ENCODE peak calls at places on chromosomes 1 and 21, in four cellular contexts. One of them, this sample, is unnamed. For H3K4me1, the result is how much of the 10 kb centered on the place peaks cover.

GRCh38 chr1:159879136-159879535 is 16.7 kb upstream of the VSIG8 start:
- DNase-seq in A673: no peak
- DNase-seq in CD8-positive, alpha-beta T cell: no peak
- DNase-seq in heart left ventricle: no peak
- DNase-seq in this sample: no peak

GRCh38 chr1:63843884-63844283 is 70.1 kb downstream of the ROR1 start:
- DNase-seq in A673: no peak
- DNase-seq in CD8-positive, alpha-beta T cell: no peak
- DNase-seq in heart left ventricle: no peak
- DNase-seq in this sample: peak

GRCh38 chr1:18903313-18903671 is 937 bp upstream of the ALDH4A1 start:
- DNase-seq in A673: no peak
- DNase-seq in CD8-positive, alpha-beta T cell: no peak
- DNase-seq in heart left ventricle: no peak
- DNase-seq in this sample: no peak

GRCh38 chr1:25022361-25023189 is 92.5 kb upstream of the RUNX3 start:
- DNase-seq in A673: peak
- DNase-seq in CD8-positive, alpha-beta T cell: peak
- DNase-seq in heart left ventricle: peak
- DNase-seq in this sample: peak

GRCh38 chr1:175089319-175089718 is 21.7 kb downstream of the TNN start:
- DNase-seq in A673: no peak
- DNase-seq in CD8-positive, alpha-beta T cell: no peak
- DNase-seq in heart left ventricle: no peak
- DNase-seq in this sample: no peak

GRCh38 chr1:17810668-17811067 is 55.5 kb downstream of the ACTL8 start:
- DNase-seq in A673: no peak
- DNase-seq in CD8-positive, alpha-beta T cell: no peak
- DNase-seq in heart left ventricle: no peak
- DNase-seq in this sample: no peak

GRCh38 chr1:210262897-210263272 is 30.3 kb downstream of the SERTAD4 start:
- DNase-seq in A673: no peak
- DNase-seq in CD8-positive, alpha-beta T cell: no peak
- DNase-seq in heart left ventricle: peak
- DNase-seq in this sample: no peak

GRCh38 chr1:162204129-162204882 is 134.8 kb downstream of the NOS1AP start:
- DNase-seq in A673: no peak
- DNase-seq in CD8-positive, alpha-beta T cell: no peak
- DNase-seq in heart left ventricle: no peak
- DNase-seq in this sample: no peak

GRCh38 chr1:53047737-53048344 is 14.2 kb upstream of the PODN start:
- DNase-seq in A673: peak
- DNase-seq in CD8-positive, alpha-beta T cell: no peak
- DNase-seq in heart left ventricle: no peak
- DNase-seq in this sample: no peak

GRCh38 chr1:182520746-182521145 is 68.3 kb downstream of the RNASEL start:
- DNase-seq in A673: no peak
- DNase-seq in CD8-positive, alpha-beta T cell: no peak
- DNase-seq in heart left ventricle: no peak
- DNase-seq in this sample: no peak

GRCh38 chr1:212583643-212584042 is 24.9 kb upstream of the ATF3 start:
- DNase-seq in A673: no peak
- DNase-seq in CD8-positive, alpha-beta T cell: no peak
- DNase-seq in heart left ventricle: no peak
- DNase-seq in this sample: no peak

GRCh38 chr1:9128161-9128519 is 762 bp downstream of the GPR157 start:
- DNase-seq in A673: no peak
- DNase-seq in CD8-positive, alpha-beta T cell: no peak
- DNase-seq in heart left ventricle: peak
- DNase-seq in this sample: peak

GRCh38 chr1:150484861-150485260 is 2.4 kb upstream of the TARS2 start:
- DNase-seq in A673: peak
- DNase-seq in CD8-positive, alpha-beta T cell: no peak
- DNase-seq in heart left ventricle: no peak
- DNase-seq in this sample: peak

GRCh38 chr1:151612506-151613274 is 840 bp downstream of the SNX27 start:
- DNase-seq in A673: peak
- DNase-seq in CD8-positive, alpha-beta T cell: no peak
- DNase-seq in heart left ventricle: peak
- DNase-seq in this sample: peak

GRCh38 chr1:21511579-21512522 is 2.6 kb downstream of the ALPL start:
- DNase-seq in A673: no peak
- DNase-seq in CD8-positive, alpha-beta T cell: no peak
- DNase-seq in heart left ventricle: peak
- DNase-seq in this sample: no peak

GRCh38 chr1:183609313-183609712 is 19.1 kb upstream of the NCF2 start:
- DNase-seq in A673: peak
- DNase-seq in CD8-positive, alpha-beta T cell: no peak
- DNase-seq in heart left ventricle: peak
- DNase-seq in this sample: peak

GRCh38 chr1:106584127-106584526 is 472.3 kb upstream of the PRMT6 start:
- DNase-seq in A673: no peak
- DNase-seq in CD8-positive, alpha-beta T cell: no peak
- DNase-seq in heart left ventricle: no peak
- DNase-seq in this sample: no peak

GRCh38 chr1:151047925-151048644 is 534 bp downstream of the C1orf56 start:
- DNase-seq in A673: peak
- DNase-seq in CD8-positive, alpha-beta T cell: peak
- DNase-seq in heart left ventricle: peak
- DNase-seq in this sample: peak

GRCh38 chr1:116157096-116157495 is 45.9 kb downstream of the MAB21L3 start:
- DNase-seq in A673: no peak
- DNase-seq in CD8-positive, alpha-beta T cell: no peak
- DNase-seq in heart left ventricle: no peak
- DNase-seq in this sample: no peak

GRCh38 chr1:168112673-168113305 is 23.9 kb downstream of the GPR161 start:
- DNase-seq in A673: peak
- DNase-seq in CD8-positive, alpha-beta T cell: no peak
- DNase-seq in heart left ventricle: no peak
- DNase-seq in this sample: no peak

GRCh38 chr21:46014828-46015227 is 33.3 kb downstream of the COL6A1 start:
- DNase-seq in A673: no peak
- DNase-seq in CD8-positive, alpha-beta T cell: no peak
- DNase-seq in heart left ventricle: no peak
- DNase-seq in this sample: no peak

GRCh38 chr1:223343692-223344091 is 20.3 kb downstream of the SUSD4 start:
- DNase-seq in A673: no peak
- DNase-seq in CD8-positive, alpha-beta T cell: no peak
- DNase-seq in heart left ventricle: no peak
- DNase-seq in this sample: no peak

GRCh38 chr1:156123356-156124196 is 9.1 kb downstream of the LMNA start:
- DNase-seq in A673: peak
- DNase-seq in CD8-positive, alpha-beta T cell: peak
- DNase-seq in heart left ventricle: peak
- DNase-seq in this sample: peak

GRCh38 chr1:156126701-156127534 is 12.4 kb downstream of the LMNA start:
- DNase-seq in A673: no peak
- DNase-seq in CD8-positive, alpha-beta T cell: peak
- DNase-seq in heart left ventricle: peak
- DNase-seq in this sample: no peak

GRCh38 chr1:156126043-156126700 is 11.7 kb downstream of the LMNA start:
- DNase-seq in A673: peak
- DNase-seq in CD8-positive, alpha-beta T cell: peak
- DNase-seq in heart left ventricle: peak
- DNase-seq in this sample: peak

GRCh38 chr1:156122519-156123355 is 8.2 kb downstream of the LMNA start:
- DNase-seq in A673: no peak
- DNase-seq in CD8-positive, alpha-beta T cell: no peak
- DNase-seq in heart left ventricle: peak
- DNase-seq in this sample: no peak

DNA sequence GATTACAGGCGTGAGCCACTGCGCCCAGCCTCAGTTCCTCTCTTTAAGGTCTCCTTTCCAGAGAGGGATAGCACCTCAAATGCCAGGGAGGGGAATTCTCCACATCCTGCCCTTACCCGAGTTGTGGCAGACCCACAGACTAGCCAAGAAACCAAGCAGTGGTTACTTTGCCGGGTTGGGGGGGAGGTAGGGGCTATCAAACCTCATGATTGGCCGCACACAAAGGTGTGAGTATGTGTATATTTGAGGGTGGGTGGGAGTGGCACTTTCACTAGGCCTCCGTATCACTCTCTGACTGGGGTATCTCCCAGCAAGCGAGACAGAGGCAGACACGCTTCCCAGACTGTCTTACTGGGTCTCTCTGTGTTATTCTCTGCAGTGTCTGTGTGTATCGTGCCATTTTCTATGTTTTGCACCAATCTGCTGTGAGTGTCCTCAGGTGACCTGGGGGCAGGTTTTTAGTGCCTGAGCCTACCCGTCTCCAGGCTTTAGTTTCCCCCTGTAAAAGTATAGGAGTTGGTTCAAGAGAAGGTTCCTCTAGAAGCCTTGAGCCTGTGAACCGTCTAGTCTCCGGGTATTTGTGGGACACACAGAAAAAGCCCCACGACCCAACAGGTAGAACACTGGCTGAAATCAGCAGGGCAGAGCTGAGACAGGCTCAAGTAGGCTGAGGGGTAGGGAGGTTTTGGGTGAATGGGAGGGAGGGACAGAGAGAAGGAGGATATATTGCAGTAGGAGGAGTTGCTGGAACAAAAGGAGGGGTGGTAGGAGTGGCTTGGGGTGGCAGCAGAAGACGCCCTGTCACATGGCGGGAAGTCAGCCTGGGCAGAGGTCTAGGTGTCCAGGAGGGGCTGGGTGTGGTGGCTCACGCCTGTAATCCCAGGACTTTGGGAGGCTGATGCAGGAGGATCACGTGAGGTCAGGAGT is 10.3 kb downstream of the LMNA start:
- DNase-seq in A673: peak
- DNase-seq in CD8-positive, alpha-beta T cell: no peak
- DNase-seq in heart left ventricle: peak
- DNase-seq in this sample: peak
- H3K4me3 ChIP-seq in A673: no peak
- H3K4me3 ChIP-seq in CD8-positive, alpha-beta T cell: no peak
- H3K4me3 ChIP-seq in heart left ventricle: no peak
- H3K4me3 ChIP-seq in this sample: no peak

DNA sequence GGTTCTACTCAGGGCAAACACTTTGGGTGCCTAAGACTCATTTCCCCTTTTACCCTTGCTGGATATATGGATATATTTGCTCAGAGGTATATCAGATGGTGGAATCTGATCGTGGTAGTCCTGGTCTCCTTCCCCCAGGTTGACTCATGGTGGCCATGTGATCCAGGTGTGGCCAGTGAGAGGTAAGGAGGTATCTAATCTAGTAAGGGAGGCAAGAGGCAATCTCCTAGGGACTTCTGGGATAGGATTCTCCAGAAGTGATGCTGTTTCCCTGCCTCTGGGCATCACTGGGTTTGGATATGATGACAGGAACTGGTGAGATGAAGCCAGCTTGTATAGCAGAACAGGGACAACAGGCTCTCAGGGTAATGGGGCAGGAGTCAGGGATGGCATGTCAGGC is 8.5 kb upstream of the DENND2D start:
- DNase-seq in A673: no peak
- DNase-seq in CD8-positive, alpha-beta T cell: no peak
- DNase-seq in heart left ventricle: no peak
- DNase-seq in this sample: no peak
- H3K4me1 ChIP-seq in A673: under half
- H3K4me1 ChIP-seq in CD8-positive, alpha-beta T cell: under half
- H3K4me1 ChIP-seq in heart left ventricle: under half
- H3K4me1 ChIP-seq in this sample: under half

DNA sequence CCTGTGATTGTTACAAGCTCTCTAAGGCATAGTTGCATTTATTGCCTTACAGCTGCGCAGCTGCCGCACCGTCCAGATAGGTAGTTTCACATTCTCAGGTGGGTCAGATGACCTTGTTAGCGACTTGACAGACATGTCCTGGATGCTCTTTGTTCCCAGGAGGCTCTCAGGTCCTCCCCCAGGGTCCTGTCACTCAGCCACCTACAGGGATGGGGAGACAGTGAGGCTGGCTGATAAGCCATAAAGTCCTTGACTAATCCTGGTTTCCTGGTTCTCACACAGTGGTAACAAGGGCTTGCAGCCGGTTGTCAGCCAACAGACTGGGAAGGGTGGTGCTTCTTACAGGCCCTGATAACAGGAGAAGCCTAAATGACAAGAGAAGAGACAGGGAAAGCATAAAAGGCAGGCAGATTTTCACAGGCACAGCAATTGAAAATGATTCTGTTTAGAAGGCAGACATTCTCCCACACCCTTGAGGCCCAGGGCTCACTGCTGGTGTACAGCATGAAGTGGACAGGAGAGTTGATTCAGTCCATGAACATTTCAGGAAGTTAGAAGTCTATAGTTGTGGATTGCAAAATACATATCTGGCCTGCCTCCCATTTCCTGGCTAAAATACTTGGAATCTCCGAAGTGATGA is 2.9 kb downstream of the ARF1 start:
- DNase-seq in A673: peak
- DNase-seq in CD8-positive, alpha-beta T cell: no peak
- DNase-seq in heart left ventricle: no peak
- DNase-seq in this sample: peak
- H3K4me3 ChIP-seq in A673: no peak
- H3K4me3 ChIP-seq in CD8-positive, alpha-beta T cell: no peak
- H3K4me3 ChIP-seq in heart left ventricle: no peak
- H3K4me3 ChIP-seq in this sample: peak

GRCh38 chr1:1431845-1432565 is 3.5 kb upstream of the VWA1 start:
- DNase-seq in A673: no peak
- DNase-seq in CD8-positive, alpha-beta T cell: no peak
- DNase-seq in heart left ventricle: peak
- DNase-seq in this sample: no peak
- H3K4me1 ChIP-seq in A673: under half
- H3K4me1 ChIP-seq in CD8-positive, alpha-beta T cell: under half
- H3K4me1 ChIP-seq in heart left ventricle: half or more
- H3K4me1 ChIP-seq in this sample: under half